ENCODE peak calls at places on chromosomes 16 and 17, in seven cellular contexts. One of them, this sample, is unnamed.

GRCh38 chr17:29292992-29293889 is 707 bp downstream of the NUFIP2 start:
- DNase-seq in kidney tubule cell: peak; percentile 65
- DNase-seq in activated naive CD4-positive, alpha-beta T cell: peak; percentile 37
- DNase-seq in NAMALWA: peak; percentile 75
- DNase-seq in NCI-H1694 treated with DMSO at 0.1 percent for 48 hours: peak; percentile 34
- DNase-seq in GDM1: peak; percentile 29
- DNase-seq in Caki2: peak; percentile 50
- DNase-seq in this sample: no peak

GRCh38 chr16:27434141-27435051 is 32.4 kb downstream of the IL21R start:
- DNase-seq in kidney tubule cell: no peak
- DNase-seq in activated naive CD4-positive, alpha-beta T cell: no peak
- DNase-seq in NAMALWA: no peak
- DNase-seq in NCI-H1694 treated with DMSO at 0.1 percent for 48 hours: no peak
- DNase-seq in GDM1: no peak
- DNase-seq in Caki2: no peak
- DNase-seq in this sample: no peak

GRCh38 chr17:80855968-80856862 is 135.4 kb upstream of the CHMP6 start:
- DNase-seq in kidney tubule cell: peak; percentile 96
- DNase-seq in activated naive CD4-positive, alpha-beta T cell: peak; percentile 26
- DNase-seq in NAMALWA: no peak
- DNase-seq in NCI-H1694 treated with DMSO at 0.1 percent for 48 hours: no peak
- DNase-seq in GDM1: peak; percentile 57
- DNase-seq in Caki2: peak; percentile 82
- DNase-seq in this sample: peak; percentile 2

GRCh38 chr17:49730078-49730786 is 22.5 kb upstream of the SLC35B1 start:
- DNase-seq in kidney tubule cell: peak; percentile 8
- DNase-seq in activated naive CD4-positive, alpha-beta T cell: no peak
- DNase-seq in NAMALWA: no peak
- DNase-seq in NCI-H1694 treated with DMSO at 0.1 percent for 48 hours: no peak
- DNase-seq in GDM1: no peak
- DNase-seq in Caki2: no peak
- DNase-seq in this sample: no peak

GRCh38 chr16:67451704-67452435 is 20.9 kb downstream of the HSD11B2 start:
- DNase-seq in kidney tubule cell: peak; percentile 28
- DNase-seq in activated naive CD4-positive, alpha-beta T cell: no peak
- DNase-seq in NAMALWA: no peak
- DNase-seq in NCI-H1694 treated with DMSO at 0.1 percent for 48 hours: no peak
- DNase-seq in GDM1: no peak
- DNase-seq in Caki2: no peak
- DNase-seq in this sample: no peak

GRCh38 chr16:68995011-68995504 is 110.4 kb upstream of the HAS3 start:
- DNase-seq in kidney tubule cell: peak; percentile 82
- DNase-seq in activated naive CD4-positive, alpha-beta T cell: no peak
- DNase-seq in NAMALWA: peak; percentile 29
- DNase-seq in NCI-H1694 treated with DMSO at 0.1 percent for 48 hours: no peak
- DNase-seq in GDM1: no peak
- DNase-seq in Caki2: peak; percentile 81
- DNase-seq in this sample: no peak

GRCh38 chr17:77756028-77756427 is 202.5 kb upstream of the TNRC6C start:
- DNase-seq in kidney tubule cell: no peak
- DNase-seq in activated naive CD4-positive, alpha-beta T cell: no peak
- DNase-seq in NAMALWA: no peak
- DNase-seq in NCI-H1694 treated with DMSO at 0.1 percent for 48 hours: no peak
- DNase-seq in GDM1: no peak
- DNase-seq in Caki2: no peak
- DNase-seq in this sample: no peak

GRCh38 chr17:933168-934083 is 46.1 kb downstream of the NXN start:
- DNase-seq in kidney tubule cell: peak; percentile 88
- DNase-seq in activated naive CD4-positive, alpha-beta T cell: no peak
- DNase-seq in NAMALWA: no peak
- DNase-seq in NCI-H1694 treated with DMSO at 0.1 percent for 48 hours: no peak
- DNase-seq in GDM1: no peak
- DNase-seq in Caki2: peak; percentile 92
- DNase-seq in this sample: no peak

GRCh38 chr17:80832266-80832676 is 159.4 kb upstream of the CHMP6 start:
- DNase-seq in kidney tubule cell: peak; percentile 60
- DNase-seq in activated naive CD4-positive, alpha-beta T cell: no peak
- DNase-seq in NAMALWA: no peak
- DNase-seq in NCI-H1694 treated with DMSO at 0.1 percent for 48 hours: no peak
- DNase-seq in GDM1: no peak
- DNase-seq in Caki2: peak; percentile 43
- DNase-seq in this sample: no peak

GRCh38 chr17:67322039-67322787 is 44.2 kb downstream of the PSMD12 start:
- DNase-seq in kidney tubule cell: no peak
- DNase-seq in activated naive CD4-positive, alpha-beta T cell: no peak
- DNase-seq in NAMALWA: peak; percentile 52
- DNase-seq in NCI-H1694 treated with DMSO at 0.1 percent for 48 hours: no peak
- DNase-seq in GDM1: no peak
- DNase-seq in Caki2: peak; percentile 30
- DNase-seq in this sample: no peak

GRCh38 chr17:32333187-32333586 is 8.8 kb downstream of the C17orf75 start:
- DNase-seq in kidney tubule cell: no peak
- DNase-seq in activated naive CD4-positive, alpha-beta T cell: no peak
- DNase-seq in NAMALWA: no peak
- DNase-seq in NCI-H1694 treated with DMSO at 0.1 percent for 48 hours: no peak
- DNase-seq in GDM1: no peak
- DNase-seq in Caki2: no peak
- DNase-seq in this sample: no peak

GRCh38 chr16:50247123-50247905 is 19.0 kb upstream of the ADCY7 start:
- DNase-seq in kidney tubule cell: no peak
- DNase-seq in activated naive CD4-positive, alpha-beta T cell: no peak
- DNase-seq in NAMALWA: no peak
- DNase-seq in NCI-H1694 treated with DMSO at 0.1 percent for 48 hours: no peak
- DNase-seq in GDM1: no peak
- DNase-seq in Caki2: no peak
- DNase-seq in this sample: no peak